ENCODE peak calls at places on chromosomes 3 and 15, in six cellular contexts. G is cardiac fibroblast, J is mucosa of descending colon, F is type B pancreatic cell, W is omental fat pad, P is endothelial cell. Z is an unnamed sample.

GRCh38 chr15:81274932-81275341 is 49.0 kb downstream of the STARD5 start:
- DNase-seq in J (peak), G (peak), P (peak), W (peak), F (no peak), Z (no peak)

GRCh38 chr3:40325465-40325864 is 16.0 kb downstream of the EIF1B start:
- DNase-seq in F (no peak), G (no peak), W (no peak), J (no peak), P (no peak), Z (no peak)

GRCh38 chr15:64284037-64284436 is 71.9 kb downstream of the CSNK1G1 start:
- DNase-seq in W (no peak), F (no peak), G (peak), P (no peak), J (no peak), Z (no peak)

GRCh38 chr3:24943961-24944360 is 449.3 kb upstream of the THRB start:
- DNase-seq in W (no peak), J (no peak), F (no peak), P (no peak), G (no peak), Z (no peak)

GRCh38 chr15:80777137-80777536 is 2.0 kb upstream of the CEMIP start:
- DNase-seq in P (no peak), W (no peak), F (no peak), G (peak), J (peak), Z (no peak)

GRCh38 chr15:32828507-32829186 is 110.8 kb downstream of the GREM1 start:
- DNase-seq in F (no peak), G (peak), W (no peak), P (no peak), J (no peak), Z (no peak)

GRCh38 chr15:34620814-34621213 is 37.4 kb upstream of the GOLGA8B start:
- DNase-seq in G (peak), F (no peak), W (no peak), J (no peak), P (no peak), Z (no peak)

GRCh38 chr3:186790261-186790981 is 7.0 kb downstream of the EIF4A2 start:
- DNase-seq in P (no peak), G (peak), F (no peak), W (no peak), J (no peak), Z (no peak)

GRCh38 chr3:123330441-123330991 is 118.4 kb downstream of the ADCY5 start:
- DNase-seq in F (no peak), G (no peak), P (no peak), J (peak), W (no peak), Z (peak)

GRCh38 chr15:99682455-99682854 is 50.8 kb downstream of the LYSMD4 start:
- DNase-seq in J (no peak), W (no peak), F (no peak), P (no peak), G (peak), Z (no peak)

GRCh38 chr3:52225452-52226228 is at the start of gene TLR9:
- DNase-seq in P (no peak), F (peak), G (no peak), J (peak), W (no peak), Z (no peak)

GRCh38 chr15:59160880-59161593 is 45.6 kb upstream of the LDHAL6B start:
- DNase-seq in F (no peak), P (peak), W (no peak), G (no peak), J (no peak), Z (no peak)

GRCh38 chr3:149273096-149273751 is 51.6 kb upstream of the CP start:
- DNase-seq in P (peak), G (peak), J (no peak), W (no peak), F (no peak), Z (no peak)

GRCh38 chr3:13712682-13713180 is 163.8 kb downstream of the FBLN2 start:
- DNase-seq in W (no peak), J (no peak), F (peak), G (no peak), P (no peak), Z (no peak)

GRCh38 chr3:70312336-70312735 is at the start of gene MDFIC2:
- DNase-seq in G (no peak), F (no peak), W (no peak), P (no peak), J (no peak), Z (no peak)

GRCh38 chr3:70309591-70309990 is 2.8 kb downstream of the MDFIC2 start:
- DNase-seq in J (no peak), F (no peak), W (no peak), P (no peak), G (no peak), Z (no peak)

GRCh38 chr3:70310809-70311208 is 1.6 kb downstream of the MDFIC2 start:
- DNase-seq in F (no peak), G (no peak), W (no peak), J (no peak), P (no peak), Z (no peak)

DNA sequence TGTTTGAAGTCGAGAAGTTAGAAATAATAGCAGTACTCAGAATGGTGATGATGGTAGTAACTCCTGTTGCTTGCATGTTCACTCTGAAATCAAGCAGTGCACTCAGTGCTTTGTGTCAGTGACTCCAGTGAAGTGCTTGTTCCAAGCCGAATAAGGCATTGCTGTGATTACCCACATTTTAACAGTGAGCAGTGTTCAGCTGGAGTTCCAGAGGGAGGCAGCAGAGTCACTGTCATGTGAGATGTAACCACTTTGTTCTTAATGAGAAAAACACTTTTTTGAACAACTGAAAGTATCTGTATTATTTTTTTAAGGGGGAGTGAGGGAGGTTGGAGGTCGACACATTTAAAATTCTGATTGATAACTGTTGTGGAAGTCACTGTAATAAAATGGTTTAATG is 3.7 kb downstream of the MDFIC2 start:
- DNase-seq in F (no peak), W (no peak), G (peak), J (no peak), P (peak), Z (no peak)
- TF ChIP-seq CTCF in F (peak), W (no peak), G (no peak), J (no peak), P (no peak), Z (no peak)

DNA sequence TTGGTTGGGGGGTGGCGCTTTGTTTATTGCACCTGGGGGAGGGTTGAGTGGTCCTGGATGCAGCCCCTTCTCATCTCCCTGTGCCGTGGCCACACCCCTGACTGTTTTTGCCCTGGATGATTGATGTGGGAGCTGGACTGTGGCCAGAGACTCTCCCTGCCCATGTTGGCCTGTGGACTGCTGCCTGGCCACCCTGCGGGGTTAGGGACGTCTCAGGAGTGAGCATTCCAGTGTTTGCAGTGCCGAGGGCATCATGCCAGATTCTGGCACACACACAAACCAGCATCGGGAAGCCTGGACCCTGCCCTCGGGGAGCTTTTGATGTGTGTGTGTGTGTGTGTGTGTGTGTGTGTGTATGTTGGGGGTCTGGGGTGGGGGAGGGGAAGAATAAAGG is 15.8 kb downstream of the APBA2 start:
- DNase-seq in W (no peak), P (no peak), J (no peak), G (no peak), F (no peak), Z (no peak)
- TF ChIP-seq CTCF in W (no peak), P (no peak), J (no peak), G (no peak), F (no peak), Z (no peak)

GRCh38 chr3:60948488-60948887 is 302.8 kb downstream of the FHIT start:
- DNase-seq in W (no peak), P (no peak), G (peak), J (no peak), F (no peak), Z (no peak)
- TF ChIP-seq CTCF in W (no peak), P (peak), G (peak), J (no peak), F (peak), Z (no peak)

GRCh38 chr3:80677796-80678195 is 910.0 kb upstream of the ROBO1 start:
- DNase-seq in P (no peak), F (no peak), W (no peak), G (peak), J (no peak), Z (no peak)

GRCh38 chr3:80675790-80676189 is 908.0 kb upstream of the ROBO1 start:
- DNase-seq in F (no peak), G (no peak), J (no peak), P (no peak), W (no peak), Z (no peak)

GRCh38 chr3:80682235-80682634 is 914.4 kb upstream of the ROBO1 start:
- DNase-seq in P (no peak), J (no peak), G (no peak), F (no peak), W (no peak), Z (no peak)

DNA sequence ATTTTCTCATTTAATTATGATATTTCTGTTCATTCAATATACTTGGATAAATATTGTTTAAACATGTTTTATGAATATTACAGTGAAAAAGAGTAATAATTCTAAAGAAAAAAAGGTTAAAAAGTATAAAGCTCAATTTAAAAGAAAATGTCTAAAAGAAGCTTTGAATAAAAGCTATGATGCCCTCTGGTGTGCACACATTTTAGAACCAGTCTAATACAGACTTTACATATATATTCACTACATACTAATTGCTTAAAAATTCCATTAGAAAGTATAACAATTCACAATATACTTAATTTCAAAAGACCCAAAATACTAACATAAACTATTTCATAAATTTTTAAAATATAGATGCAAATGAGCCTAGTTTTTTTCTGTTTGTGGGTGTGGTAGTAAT is 909.1 kb upstream of the ROBO1 start:
- DNase-seq in F (no peak), G (peak), J (no peak), W (no peak), P (no peak), Z (no peak)
- TF ChIP-seq CTCF in F (peak), G (no peak), J (no peak), W (no peak), P (no peak), Z (no peak)

GRCh38 chr3:55549172-55549571 is 62.1 kb upstream of the WNT5A start:
- DNase-seq in F (no peak), G (no peak), J (no peak), W (no peak), P (no peak), Z (no peak)
- TF ChIP-seq CTCF in F (peak), G (peak), J (no peak), W (no peak), P (no peak), Z (no peak)